ENCODE peak calls at places on chromosomes 12 and 14, in eight cellular contexts. E is brain microvascular endothelial cell; H is CD8-positive, alpha-beta T cell; D is epithelial cell of esophagus; G is HCT116; Q is A673; I is uterus; F is H1. J is an unnamed sample.
A peak's percentile ranks its signal among the peaks of the same experiment; 100 is the strongest.

GRCh38 chr14:32710351-32711102 is 228.2 kb upstream of the NPAS3 start:
- DNase-seq in H (no peak), D (peak; percentile 22), G (no peak), F (no peak), E (no peak), I (no peak), Q (no peak), J (no peak)

GRCh38 chr14:58736606-58737005 is 98.8 kb downstream of the DACT1 start:
- DNase-seq in D (no peak), Q (no peak), I (no peak), F (no peak), G (no peak), H (no peak), E (no peak), J (no peak)

GRCh38 chr12:114938487-114939210 is 254.7 kb upstream of the TBX3 start:
- DNase-seq in D (no peak), I (no peak), H (no peak), F (no peak), Q (no peak), G (no peak), E (no peak), J (no peak)

GRCh38 chr14:77086017-77086727 is 11.9 kb upstream of the CIPC start:
- DNase-seq in E (peak; percentile 68), F (no peak), Q (no peak), D (peak; percentile 71), I (no peak), H (no peak), G (no peak), J (no peak)

GRCh38 chr12:121165316-121165715 is 32.6 kb downstream of the P2RX7 start:
- DNase-seq in I (no peak), E (peak; percentile 52), D (no peak), F (no peak), Q (no peak), H (no peak), G (no peak), J (no peak)

GRCh38 chr12:108141600-108142145 is 12.6 kb downstream of the WSCD2 start:
- DNase-seq in Q (no peak), E (no peak), H (no peak), G (no peak), D (no peak), I (no peak), F (no peak), J (no peak)

GRCh38 chr14:100288382-100289185 is 17.7 kb downstream of the SLC25A29 start:
- DNase-seq in H (no peak), I (no peak), D (no peak), E (no peak), F (no peak), Q (no peak), G (no peak), J (no peak)

GRCh38 chr12:24222968-24223367 is 273.5 kb upstream of the SOX5 start:
- DNase-seq in G (no peak), H (no peak), E (peak; percentile 71), F (no peak), I (no peak), Q (peak; percentile 27), D (peak; percentile 70), J (no peak)

GRCh38 chr14:32724864-32725550 is 213.7 kb upstream of the NPAS3 start:
- DNase-seq in E (peak; percentile 94), G (no peak), Q (peak; percentile 95), I (no peak), H (no peak), F (no peak), D (peak; percentile 25), J (peak; percentile 84)

GRCh38 chr12:116588390-116589028 is 29.3 kb downstream of the MAP1LC3B2 start:
- DNase-seq in F (no peak), H (no peak), Q (no peak), I (no peak), G (no peak), D (no peak), E (no peak), J (no peak)

GRCh38 chr12:22409071-22409951 is 74.8 kb upstream of the ST8SIA1 start:
- DNase-seq in E (no peak), I (no peak), D (no peak), H (no peak), Q (peak; percentile 13), G (no peak), F (no peak), J (no peak)

GRCh38 chr14:95185033-95185432 is 27.7 kb upstream of the DICER1 start:
- DNase-seq in E (no peak), G (no peak), D (no peak), F (no peak), H (no peak), I (no peak), Q (no peak), J (no peak)

GRCh38 chr14:104851896-104852663 is 13.0 kb upstream of the CEP170B start:
- DNase-seq in G (no peak), I (peak; percentile 8), D (no peak), H (no peak), E (no peak), F (no peak), Q (no peak), J (no peak)

GRCh38 chr14:64266206-64266605 is 28.0 kb downstream of the ESR2 start:
- DNase-seq in H (no peak), D (peak; percentile 54), E (peak; percentile 21), F (no peak), I (no peak), Q (peak; percentile 7), G (no peak), J (no peak)

GRCh38 chr12:112418596-112419268 is at the start of gene PTPN11:
- DNase-seq in F (no peak), Q (peak; percentile 86), E (peak; percentile 76), D (peak; percentile 89), G (peak; percentile 45), I (peak; percentile 81), H (peak; percentile 86), J (no peak)

DNA sequence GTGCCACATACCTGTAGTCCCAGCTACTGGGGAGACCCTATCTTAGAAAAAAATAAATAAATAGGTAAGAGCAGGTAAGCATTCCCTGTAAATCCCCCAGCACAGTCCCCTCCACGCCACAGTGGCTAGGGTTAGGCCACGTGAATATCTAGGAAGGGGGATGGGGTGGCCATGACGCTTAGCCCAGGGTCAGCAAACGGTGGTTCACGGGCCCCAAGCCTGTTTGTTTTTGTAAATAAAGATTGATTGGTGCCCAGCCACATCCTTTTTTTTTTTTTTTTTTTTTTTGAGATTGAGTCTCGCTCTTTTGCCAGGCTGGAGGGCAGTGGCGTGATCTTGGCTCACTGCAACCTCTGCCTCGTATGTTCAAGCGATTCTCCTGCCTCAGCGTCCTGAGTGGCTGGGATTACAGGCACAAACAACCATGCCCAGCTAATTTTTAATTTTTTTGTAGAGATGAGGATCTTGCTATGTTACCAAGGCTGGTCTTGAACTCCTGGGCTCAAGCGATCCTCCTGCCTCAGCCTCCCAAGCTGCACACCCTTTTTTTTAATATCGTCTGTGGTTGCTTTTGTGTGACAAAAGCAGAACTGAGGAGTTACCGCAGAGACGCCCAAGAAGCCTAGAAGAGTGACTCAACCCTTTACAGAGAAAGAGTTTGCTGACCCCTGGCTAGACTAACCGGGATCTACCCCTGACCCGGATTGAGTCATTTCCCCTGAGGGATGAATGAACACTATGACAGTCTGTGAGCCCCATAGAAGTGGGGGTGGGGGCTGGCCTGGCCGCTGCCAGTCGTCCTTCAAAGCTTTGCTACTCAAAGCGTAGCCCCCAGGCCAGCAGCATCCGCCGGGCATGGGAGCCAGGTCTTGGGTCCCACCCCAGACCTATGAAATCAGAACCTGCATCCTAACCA is 113.7 kb upstream of the NCOR2 start:
- DNase-seq in E (peak; percentile 95), H (no peak), G (peak; percentile 79), I (peak; percentile 55), Q (no peak), D (peak; percentile 89), F (peak; percentile 49), J (no peak)
- TF ChIP-seq CTCF in E (peak; percentile 47), H (no peak), G (no peak), I (no peak), Q (no peak), D (peak; percentile 30), F (peak; percentile 53), J (peak; percentile 28)

DNA sequence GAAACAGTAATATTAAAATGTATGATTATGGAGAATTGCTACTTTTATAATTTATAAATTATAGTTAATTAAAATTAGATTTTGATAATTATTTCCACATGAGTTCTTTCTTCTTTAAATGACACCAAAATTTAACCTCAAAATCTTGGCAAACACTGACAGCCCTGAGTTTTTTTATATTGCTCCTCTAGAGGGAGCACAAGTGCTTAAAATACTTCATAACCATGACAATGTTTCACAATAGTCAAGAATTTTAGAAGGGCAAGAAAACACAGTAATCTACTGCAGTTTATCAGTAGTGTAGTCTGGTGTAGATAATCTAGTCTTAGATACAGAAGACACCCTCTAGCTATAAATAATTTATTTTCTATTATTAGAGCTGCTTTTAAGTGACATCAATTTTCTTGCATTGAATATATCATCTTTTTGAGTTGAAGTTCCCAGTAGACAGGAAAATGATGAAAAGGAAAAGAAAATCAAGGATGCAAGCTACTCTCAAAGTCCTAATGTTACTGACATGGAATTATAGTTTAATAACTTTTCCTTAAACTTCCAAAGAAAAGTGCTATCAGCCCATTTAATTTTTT is 14.3 kb upstream of the PTGER2 start:
- DNase-seq in Q (peak; percentile 64), E (peak; percentile 49), F (no peak), D (peak; percentile 50), H (no peak), I (no peak), G (peak; percentile 31), J (no peak)
- TF ChIP-seq CTCF in Q (peak; percentile 76), E (peak; percentile 43), F (peak; percentile 30), D (peak; percentile 47), H (peak; percentile 96), I (peak; percentile 62), G (peak; percentile 65), J (peak; percentile 65)

GRCh38 chr14:106460916-106461315 is 934.5 kb downstream of the TMEM121 start:
- DNase-seq in G (no peak), H (no peak), Q (no peak), E (no peak), D (no peak), I (no peak), F (no peak), J (no peak)

GRCh38 chr14:106455026-106455425 is 928.6 kb downstream of the TMEM121 start:
- DNase-seq in E (no peak), G (no peak), D (no peak), Q (no peak), I (no peak), H (no peak), F (no peak), J (no peak)

DNA sequence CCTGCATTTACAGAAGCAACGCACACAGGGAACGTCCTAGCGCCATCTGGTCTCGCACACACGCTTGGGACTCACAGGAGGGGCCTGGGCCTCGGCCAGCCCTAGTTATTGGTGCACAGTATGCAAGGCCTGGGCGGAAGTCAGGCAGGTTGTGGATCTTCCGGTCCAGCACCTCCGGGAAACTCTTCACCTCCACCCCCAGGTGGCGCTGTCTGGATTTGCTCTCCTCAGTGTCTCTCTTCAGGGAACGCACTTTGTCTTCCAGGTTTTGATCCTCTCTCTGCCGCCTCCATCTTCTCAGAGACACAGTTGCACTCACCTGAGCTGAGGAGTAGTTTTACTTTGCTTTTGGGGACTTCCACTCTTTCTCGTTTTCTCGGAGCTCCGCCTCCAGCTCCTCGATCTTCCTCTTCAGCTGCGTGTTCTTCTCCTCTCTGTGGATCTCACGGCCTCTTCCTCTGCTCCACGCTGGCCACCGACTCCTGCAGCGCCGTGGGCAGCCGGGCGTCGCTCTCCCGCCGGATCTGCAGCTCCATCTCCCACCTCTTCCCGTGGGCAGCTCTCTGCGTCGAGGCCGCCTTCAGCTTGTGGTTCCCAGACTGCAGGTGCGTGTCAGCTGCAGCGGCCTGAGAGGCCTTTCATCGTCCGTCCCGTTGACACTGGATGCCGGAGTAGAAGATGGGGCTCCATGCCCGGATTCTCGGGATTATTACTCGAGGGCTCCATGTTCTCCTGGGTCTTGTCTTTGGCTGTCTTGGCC is 933.8 kb downstream of the TMEM121 start:
- DNase-seq in G (no peak), H (peak; percentile 50), I (no peak), E (no peak), Q (peak; percentile 75), F (no peak), D (no peak), J (no peak)
- TF ChIP-seq CTCF in G (no peak), H (no peak), I (peak; percentile 13), E (peak; percentile 19), Q (peak; percentile 77), F (no peak), D (no peak), J (no peak)

GRCh38 chr14:26905219-26905618 is 307.4 kb upstream of the NOVA1 start:
- DNase-seq in E (no peak), I (no peak), Q (no peak), F (no peak), D (no peak), H (no peak), G (no peak), J (no peak)
- TF ChIP-seq CTCF in E (no peak), I (no peak), Q (no peak), F (no peak), D (no peak), H (no peak), G (no peak), J (peak; percentile 12)